ENCODE peak calls at places on chromosomes 5 and 9, in five cellular contexts. E, Q, B, N and S are unnamed samples.

GRCh38 chr5:75185763-75186162 is 50.9 kb downstream of the ANKRD31 start:
- DNase-seq in E (no peak), Q (no peak), B (no peak), N (no peak), S (no peak)

GRCh38 chr9:124110307-124110915 is 98.8 kb downstream of the LHX2 start:
- DNase-seq in E (peak; percentile 70), Q (peak; percentile 82), B (peak; percentile 32), N (peak; percentile 93), S (no peak)

GRCh38 chr5:28328691-28329090 is 1290.3 kb upstream of the CDH9 start:
- DNase-seq in E (peak; percentile 61), Q (no peak), B (no peak), N (no peak), S (no peak)

GRCh38 chr5:27217160-27217956 is 179.0 kb upstream of the CDH9 start:
- DNase-seq in E (no peak), Q (no peak), B (no peak), N (peak; percentile 2), S (no peak)

GRCh38 chr5:111963555-111963954 is 206.6 kb upstream of the NREP start:
- DNase-seq in E (no peak), Q (no peak), B (no peak), N (no peak), S (no peak)

GRCh38 chr5:93433422-93433821 is 147.6 kb downstream of the NR2F1-AS1 start:
- DNase-seq in E (peak; percentile 63), Q (no peak), B (no peak), N (no peak), S (no peak)

GRCh38 chr9:99430301-99430700 is 208.2 kb downstream of the SEC61B start:
- DNase-seq in E (peak; percentile 66), Q (no peak), B (no peak), N (no peak), S (no peak)

GRCh38 chr9:93265972-93266371 is 82.0 kb downstream of the WNK2 start:
- DNase-seq in E (no peak), Q (no peak), B (no peak), N (no peak), S (no peak)

GRCh38 chr9:95429096-95429495 is 87.7 kb downstream of the PTCH1 start:
- DNase-seq in E (peak; percentile 53), Q (no peak), B (no peak), N (no peak), S (no peak)

DNA sequence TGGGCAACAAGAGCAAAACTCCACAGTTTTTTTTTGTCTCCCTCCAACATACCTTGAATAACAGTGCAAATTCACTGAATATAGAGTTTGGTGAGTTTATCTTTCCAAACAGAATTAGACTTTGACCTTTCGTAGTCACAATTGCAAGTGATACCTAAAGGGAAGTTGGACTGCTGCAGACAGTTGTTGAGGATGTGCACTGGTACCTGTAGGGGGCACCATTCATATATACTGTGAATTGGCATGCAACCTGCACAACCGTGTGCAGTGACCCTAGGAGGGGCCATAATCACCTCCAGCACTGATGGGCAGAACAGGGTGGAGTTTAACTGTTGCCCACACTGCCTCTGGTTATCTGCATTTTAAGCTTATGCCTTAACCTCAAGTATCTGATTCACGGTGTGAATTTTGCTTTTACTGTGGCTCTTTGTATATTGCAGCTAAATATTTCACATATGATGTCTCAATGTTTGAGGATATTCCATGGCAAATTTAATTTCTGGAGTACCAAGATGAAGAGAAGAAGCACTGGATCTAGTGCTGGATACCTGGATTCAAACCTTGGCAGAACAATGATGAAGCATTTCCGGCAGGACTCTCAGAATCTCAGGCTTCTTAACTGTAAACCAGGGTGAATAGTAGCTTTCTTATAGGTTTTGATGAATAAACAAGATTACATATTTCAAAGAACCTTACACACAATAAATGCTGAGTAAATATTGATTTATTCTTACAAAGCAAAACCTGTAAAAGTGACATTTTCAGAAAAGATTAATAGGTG is 144.4 kb downstream of the ACTBL2 start:
- DNase-seq in E (no peak), Q (no peak), B (no peak), N (peak; percentile 6), S (no peak)
- TF ChIP-seq CTCF in E (peak; percentile 42), Q (peak; percentile 50), B (peak; percentile 19), N (peak; percentile 29), S (peak; percentile 38)

GRCh38 chr9:109468927-109469326 is 29.2 kb downstream of the PTPN3 start:
- DNase-seq in E (no peak), Q (no peak), B (peak; percentile 28), N (no peak), S (no peak)
- TF ChIP-seq CTCF in E (no peak), Q (no peak), B (no peak), N (no peak), S (no peak)

GRCh38 chr5:132310141-132310834 is 16.1 kb downstream of the SLC22A4 start:
- DNase-seq in E (no peak), Q (no peak), B (no peak), N (peak; percentile 13), S (no peak)

GRCh38 chr5:132313378-132313777 is 19.2 kb downstream of the SLC22A4 start:
- DNase-seq in E (no peak), Q (no peak), B (peak; percentile 35), N (no peak), S (no peak)

GRCh38 chr5:132319975-132320374 is 25.8 kb downstream of the SLC22A4 start:
- DNase-seq in E (no peak), Q (no peak), B (no peak), N (no peak), S (no peak)

GRCh38 chr5:132313961-132314432 is 19.8 kb downstream of the SLC22A4 start:
- DNase-seq in E (no peak), Q (no peak), B (no peak), N (no peak), S (no peak)

GRCh38 chr5:132315529-132316067 is 21.4 kb downstream of the SLC22A4 start:
- DNase-seq in E (no peak), Q (no peak), B (no peak), N (no peak), S (no peak)
- TF ChIP-seq CTCF in E (no peak), Q (no peak), B (no peak), N (no peak), S (no peak)

DNA sequence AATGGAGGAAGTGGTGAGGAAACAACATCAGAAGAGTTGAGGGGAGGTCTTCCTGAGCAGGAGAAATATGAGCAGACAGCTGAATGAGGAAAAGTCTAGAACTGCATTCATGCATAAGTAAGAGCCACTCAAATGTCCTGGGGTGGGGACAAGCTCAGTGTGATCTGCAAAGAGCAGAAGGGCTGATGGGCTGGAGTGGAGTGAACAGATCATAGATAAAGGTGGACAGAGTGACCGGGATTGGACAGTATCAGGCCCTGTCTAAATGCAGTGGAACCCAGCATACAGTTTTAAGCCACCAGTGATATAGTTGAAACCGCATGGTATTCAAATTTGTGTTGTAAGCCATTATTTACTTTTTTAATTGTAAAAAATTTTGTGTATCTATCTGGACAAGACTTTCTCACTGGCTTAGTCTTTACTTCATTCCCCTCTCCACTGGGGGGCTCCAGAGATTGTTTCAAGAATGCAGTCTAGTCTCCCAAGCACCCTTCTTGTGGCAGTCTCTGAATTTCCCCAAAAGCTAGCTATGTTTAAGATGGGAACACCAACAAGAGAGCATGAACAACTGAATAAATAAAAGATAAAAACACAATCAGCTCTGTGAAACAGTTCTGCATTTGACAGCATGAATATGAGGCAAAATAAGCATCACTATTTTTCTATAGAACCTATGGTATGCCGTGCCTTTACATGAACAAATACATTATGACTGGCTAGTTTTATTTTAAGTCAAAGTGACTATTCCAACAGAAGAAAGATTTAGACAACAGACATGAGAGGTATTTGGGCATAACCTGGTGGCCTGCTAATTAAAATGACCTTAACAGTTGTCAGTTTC is 10.7 kb upstream of the STK32A start:
- DNase-seq in E (peak; percentile 63), Q (no peak), B (no peak), N (peak; percentile 29), S (no peak)
- TF ChIP-seq CTCF in E (peak; percentile 71), Q (peak; percentile 66), B (peak; percentile 61), N (peak; percentile 56), S (peak; percentile 69)

GRCh38 chr5:52884453-52884852 is 96.7 kb downstream of the ITGA1 start:
- DNase-seq in E (no peak), Q (no peak), B (no peak), N (no peak), S (no peak)
- TF ChIP-seq CTCF in E (no peak), Q (no peak), B (no peak), N (no peak), S (no peak)

GRCh38 chr9:134399435-134400056 is 73.3 kb downstream of the RXRA start:
- DNase-seq in E (peak; percentile 40), Q (peak; percentile 28), B (no peak), N (no peak), S (no peak)
- TF ChIP-seq CTCF in E (peak; percentile 74), Q (peak; percentile 67), B (peak; percentile 46), N (peak; percentile 48), S (peak; percentile 49)

DNA sequence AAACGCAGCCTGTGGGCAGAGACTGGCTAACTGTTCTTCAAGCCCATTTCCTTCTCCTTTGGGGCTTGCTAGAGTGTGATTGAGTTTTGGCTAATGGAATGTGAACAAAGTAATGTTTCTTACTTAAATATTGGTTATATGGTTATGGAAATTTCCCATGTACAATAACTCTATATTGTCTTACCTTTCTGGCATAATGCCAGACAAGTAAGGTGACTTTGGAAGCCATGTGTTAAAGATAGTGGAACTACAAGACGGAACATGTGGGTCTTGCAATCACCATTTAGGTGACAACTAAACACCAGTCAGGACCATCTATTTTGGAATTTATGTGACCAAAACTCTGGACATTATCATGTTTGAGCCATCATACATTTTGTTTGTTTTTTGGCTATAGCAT is 260.2 kb downstream of the CCDC171 start:
- DNase-seq in E (no peak), Q (no peak), B (no peak), N (no peak), S (no peak)
- TF ChIP-seq CTCF in E (no peak), Q (no peak), B (no peak), N (no peak), S (no peak)

GRCh38 chr9:19464061-19464763 is 55.4 kb downstream of the ACER2 start:
- DNase-seq in E (peak; percentile 2), Q (no peak), B (no peak), N (no peak), S (no peak)

GRCh38 chr9:19464764-19465570 is 56.2 kb downstream of the ACER2 start:
- DNase-seq in E (peak; percentile 75), Q (peak; percentile 79), B (peak; percentile 79), N (peak; percentile 84), S (peak; percentile 88)

GRCh38 chr9:19460258-19460657 is 51.4 kb downstream of the ACER2 start:
- DNase-seq in E (no peak), Q (no peak), B (no peak), N (no peak), S (no peak)

GRCh38 chr9:19457694-19458009 is 48.8 kb downstream of the ACER2 start:
- DNase-seq in E (no peak), Q (no peak), B (no peak), N (no peak), S (no peak)

DNA sequence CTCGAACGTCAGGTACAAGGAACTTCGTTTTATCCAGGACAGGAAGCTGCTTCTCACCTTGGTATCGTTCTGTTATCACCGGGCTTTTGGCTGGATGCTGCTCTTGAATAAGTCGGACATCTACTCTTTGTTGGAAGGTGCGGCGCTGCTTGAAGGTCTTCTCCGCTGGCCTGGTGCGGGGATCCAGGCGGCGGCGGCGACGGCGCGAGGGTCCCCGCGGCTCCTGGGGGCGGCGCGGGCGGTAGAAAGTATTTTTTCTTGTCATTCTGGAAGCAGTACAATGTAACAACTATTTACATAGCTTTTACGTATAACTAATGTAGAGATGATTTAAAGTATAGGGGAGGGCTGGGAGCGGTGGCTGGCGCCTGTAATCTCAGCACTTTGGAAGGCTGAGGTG is 52.3 kb downstream of the ACER2 start:
- DNase-seq in E (no peak), Q (no peak), B (no peak), N (no peak), S (no peak)
- TF ChIP-seq CTCF in E (no peak), Q (no peak), B (no peak), N (no peak), S (no peak)